ENCODE peak calls at places on chromosomes 16 and 17, in seven cellular contexts. One of them, this sample, is unnamed.

GRCh38 chr17:50318551-50319310 is 27.2 kb upstream of the XYLT2 start:
- DNase-seq in cardiac muscle cell: no peak
- DNase-seq in Calu3: no peak
- DNase-seq in GM13977: no peak
- DNase-seq in breast epithelium: no peak
- DNase-seq in lower leg skin: peak
- DNase-seq in tibial nerve: no peak
- DNase-seq in this sample: no peak

GRCh38 chr17:62735027-62735651 is 73.0 kb downstream of the MARCHF10 start:
- DNase-seq in breast epithelium: no peak
- DNase-seq in cardiac muscle cell: no peak
- DNase-seq in lower leg skin: no peak
- DNase-seq in Calu3: no peak
- DNase-seq in tibial nerve: no peak
- DNase-seq in GM13977: no peak
- DNase-seq in this sample: no peak

GRCh38 chr17:14156689-14157088 is 80.0 kb downstream of the CDRT15 start:
- DNase-seq in tibial nerve: no peak
- DNase-seq in Calu3: no peak
- DNase-seq in GM13977: no peak
- DNase-seq in lower leg skin: no peak
- DNase-seq in cardiac muscle cell: no peak
- DNase-seq in breast epithelium: no peak
- DNase-seq in this sample: no peak

GRCh38 chr16:6616746-6617145 is 715.9 kb upstream of the RBFOX1 start:
- DNase-seq in cardiac muscle cell: no peak
- DNase-seq in breast epithelium: no peak
- DNase-seq in tibial nerve: no peak
- DNase-seq in GM13977: no peak
- DNase-seq in lower leg skin: no peak
- DNase-seq in Calu3: no peak
- DNase-seq in this sample: no peak

GRCh38 chr17:5282639-5283217 is 644 bp downstream of the RABEP1 start:
- DNase-seq in lower leg skin: no peak
- DNase-seq in Calu3: peak
- DNase-seq in cardiac muscle cell: peak
- DNase-seq in tibial nerve: no peak
- DNase-seq in GM13977: no peak
- DNase-seq in breast epithelium: no peak
- DNase-seq in this sample: no peak

GRCh38 chr17:57536289-57536688 is 208.8 kb downstream of the CCDC182 start:
- DNase-seq in lower leg skin: no peak
- DNase-seq in GM13977: no peak
- DNase-seq in breast epithelium: no peak
- DNase-seq in tibial nerve: no peak
- DNase-seq in cardiac muscle cell: no peak
- DNase-seq in Calu3: no peak
- DNase-seq in this sample: no peak

GRCh38 chr17:35214631-35215273 is 20.6 kb upstream of the SLC35G3 start:
- DNase-seq in lower leg skin: no peak
- DNase-seq in breast epithelium: no peak
- DNase-seq in GM13977: no peak
- DNase-seq in Calu3: no peak
- DNase-seq in cardiac muscle cell: no peak
- DNase-seq in tibial nerve: no peak
- DNase-seq in this sample: no peak

GRCh38 chr17:77507116-77507885 is 366.5 kb downstream of the SEC14L1 start:
- DNase-seq in cardiac muscle cell: peak
- DNase-seq in Calu3: no peak
- DNase-seq in tibial nerve: no peak
- DNase-seq in GM13977: peak
- DNase-seq in lower leg skin: no peak
- DNase-seq in breast epithelium: no peak
- DNase-seq in this sample: no peak

GRCh38 chr16:56993204-56993603 is 3.8 kb downstream of the NLRC5 start:
- DNase-seq in Calu3: no peak
- DNase-seq in cardiac muscle cell: no peak
- DNase-seq in GM13977: no peak
- DNase-seq in lower leg skin: no peak
- DNase-seq in tibial nerve: no peak
- DNase-seq in breast epithelium: no peak
- DNase-seq in this sample: no peak

GRCh38 chr17:18140648-18141047 is 32.1 kb downstream of the MYO15A start:
- DNase-seq in lower leg skin: no peak
- DNase-seq in cardiac muscle cell: no peak
- DNase-seq in tibial nerve: no peak
- DNase-seq in Calu3: no peak
- DNase-seq in breast epithelium: no peak
- DNase-seq in GM13977: no peak
- DNase-seq in this sample: no peak

GRCh38 chr16:19715566-19715965 is 2.5 kb downstream of the KNOP1 start:
- DNase-seq in breast epithelium: no peak
- DNase-seq in lower leg skin: no peak
- DNase-seq in GM13977: no peak
- DNase-seq in Calu3: no peak
- DNase-seq in tibial nerve: no peak
- DNase-seq in cardiac muscle cell: no peak
- DNase-seq in this sample: no peak

GRCh38 chr17:1574697-1575471 is 12.3 kb upstream of the PITPNA start:
- DNase-seq in breast epithelium: no peak
- DNase-seq in tibial nerve: no peak
- DNase-seq in cardiac muscle cell: no peak
- DNase-seq in lower leg skin: no peak
- DNase-seq in GM13977: no peak
- DNase-seq in Calu3: no peak
- DNase-seq in this sample: no peak

GRCh38 chr17:21170829-21171228 is 43.1 kb downstream of the TMEM11 start:
- DNase-seq in GM13977: peak
- DNase-seq in breast epithelium: no peak
- DNase-seq in lower leg skin: no peak
- DNase-seq in cardiac muscle cell: no peak
- DNase-seq in tibial nerve: no peak
- DNase-seq in Calu3: no peak
- DNase-seq in this sample: no peak

GRCh38 chr17:57692770-57693169 is 52.3 kb downstream of the CCDC182 start:
- DNase-seq in cardiac muscle cell: no peak
- DNase-seq in breast epithelium: no peak
- DNase-seq in tibial nerve: no peak
- DNase-seq in Calu3: no peak
- DNase-seq in lower leg skin: no peak
- DNase-seq in GM13977: no peak
- DNase-seq in this sample: no peak

GRCh38 chr16:87806608-87807546 is 41.1 kb upstream of the KLHDC4 start:
- DNase-seq in tibial nerve: no peak
- DNase-seq in cardiac muscle cell: no peak
- DNase-seq in Calu3: peak
- DNase-seq in breast epithelium: no peak
- DNase-seq in lower leg skin: peak
- DNase-seq in GM13977: peak
- DNase-seq in this sample: no peak

GRCh38 chr17:79306688-79307323 is 232.2 kb downstream of the ENGASE start:
- DNase-seq in GM13977: no peak
- DNase-seq in breast epithelium: no peak
- DNase-seq in cardiac muscle cell: no peak
- DNase-seq in Calu3: no peak
- DNase-seq in lower leg skin: no peak
- DNase-seq in tibial nerve: no peak
- DNase-seq in this sample: no peak

GRCh38 chr17:28004344-28004743 is 38.1 kb upstream of the NLK start:
- DNase-seq in lower leg skin: no peak
- DNase-seq in GM13977: no peak
- DNase-seq in cardiac muscle cell: no peak
- DNase-seq in tibial nerve: no peak
- DNase-seq in breast epithelium: no peak
- DNase-seq in Calu3: no peak
- DNase-seq in this sample: no peak

GRCh38 chr16:46916980-46917379 is 32.8 kb downstream of the GPT2 start:
- DNase-seq in breast epithelium: no peak
- DNase-seq in lower leg skin: no peak
- DNase-seq in cardiac muscle cell: no peak
- DNase-seq in tibial nerve: no peak
- DNase-seq in Calu3: no peak
- DNase-seq in GM13977: no peak
- DNase-seq in this sample: no peak

GRCh38 chr16:88790312-88791150 is 5.5 kb upstream of the PIEZO1 start:
- DNase-seq in cardiac muscle cell: no peak
- DNase-seq in Calu3: no peak
- DNase-seq in breast epithelium: no peak
- DNase-seq in GM13977: no peak
- DNase-seq in tibial nerve: no peak
- DNase-seq in lower leg skin: no peak
- DNase-seq in this sample: no peak

GRCh38 chr16:57365826-57366536 is 6.3 kb upstream of the CX3CL1 start:
- DNase-seq in tibial nerve: no peak
- DNase-seq in cardiac muscle cell: no peak
- DNase-seq in lower leg skin: no peak
- DNase-seq in breast epithelium: no peak
- DNase-seq in GM13977: no peak
- DNase-seq in Calu3: no peak
- DNase-seq in this sample: no peak

GRCh38 chr17:42272576-42272975 is 3.6 kb downstream of the STAT5B start:
- DNase-seq in Calu3: no peak
- DNase-seq in cardiac muscle cell: no peak
- DNase-seq in breast epithelium: no peak
- DNase-seq in tibial nerve: no peak
- DNase-seq in GM13977: no peak
- DNase-seq in lower leg skin: no peak
- DNase-seq in this sample: no peak

GRCh38 chr16:54576776-54577175 is 290.2 kb upstream of the IRX3 start:
- DNase-seq in breast epithelium: no peak
- DNase-seq in lower leg skin: no peak
- DNase-seq in tibial nerve: no peak
- DNase-seq in cardiac muscle cell: no peak
- DNase-seq in Calu3: no peak
- DNase-seq in GM13977: no peak
- DNase-seq in this sample: no peak

GRCh38 chr16:68351991-68352431 is 41.2 kb downstream of the PRMT7 start:
- DNase-seq in GM13977: no peak
- DNase-seq in cardiac muscle cell: no peak
- DNase-seq in breast epithelium: no peak
- DNase-seq in Calu3: peak
- DNase-seq in lower leg skin: no peak
- DNase-seq in tibial nerve: no peak
- DNase-seq in this sample: no peak

GRCh38 chr17:45756266-45756989 is 27.7 kb upstream of the CRHR1 start:
- DNase-seq in tibial nerve: no peak
- DNase-seq in lower leg skin: no peak
- DNase-seq in GM13977: no peak
- DNase-seq in Calu3: no peak
- DNase-seq in breast epithelium: no peak
- DNase-seq in cardiac muscle cell: no peak
- DNase-seq in this sample: no peak
- TF ChIP-seq CTCF in tibial nerve: no peak
- TF ChIP-seq CTCF in lower leg skin: no peak
- TF ChIP-seq CTCF in GM13977: no peak
- TF ChIP-seq CTCF in Calu3: no peak
- TF ChIP-seq CTCF in breast epithelium: no peak
- TF ChIP-seq CTCF in cardiac muscle cell: no peak
- TF ChIP-seq CTCF in this sample: no peak

DNA sequence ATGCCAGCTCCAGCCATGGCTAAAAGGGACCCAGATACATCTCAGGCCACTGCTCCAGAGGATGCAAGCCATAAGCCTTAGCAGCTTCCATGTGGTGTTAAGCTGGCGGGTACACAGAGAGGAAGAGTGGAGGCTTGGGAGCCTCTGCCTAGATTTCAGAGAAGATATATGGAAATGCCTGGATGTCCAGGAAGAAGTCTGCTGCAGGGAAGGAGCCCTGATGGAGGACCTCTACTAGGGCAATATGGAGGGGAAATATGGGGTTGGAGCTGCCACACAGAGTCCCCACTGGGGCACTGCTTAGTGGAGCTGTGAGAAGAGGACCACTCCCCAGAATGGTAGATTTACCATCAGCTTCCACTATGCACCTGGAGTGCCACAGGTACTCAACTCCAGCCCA is 32.1 kb downstream of the RNF112 start:
- DNase-seq in cardiac muscle cell: no peak
- DNase-seq in tibial nerve: no peak
- DNase-seq in lower leg skin: no peak
- DNase-seq in GM13977: no peak
- DNase-seq in breast epithelium: no peak
- DNase-seq in Calu3: no peak
- DNase-seq in this sample: no peak
- TF ChIP-seq CTCF in cardiac muscle cell: no peak
- TF ChIP-seq CTCF in tibial nerve: no peak
- TF ChIP-seq CTCF in lower leg skin: no peak
- TF ChIP-seq CTCF in GM13977: no peak
- TF ChIP-seq CTCF in breast epithelium: no peak
- TF ChIP-seq CTCF in Calu3: no peak
- TF ChIP-seq CTCF in this sample: no peak

GRCh38 chr16:28859326-28859725 is 4.3 kb upstream of the SH2B1 start:
- DNase-seq in breast epithelium: no peak
- DNase-seq in Calu3: no peak
- DNase-seq in cardiac muscle cell: no peak
- DNase-seq in lower leg skin: no peak
- DNase-seq in GM13977: no peak
- DNase-seq in tibial nerve: no peak
- DNase-seq in this sample: no peak
- TF ChIP-seq CTCF in breast epithelium: no peak
- TF ChIP-seq CTCF in Calu3: no peak
- TF ChIP-seq CTCF in cardiac muscle cell: no peak
- TF ChIP-seq CTCF in lower leg skin: no peak
- TF ChIP-seq CTCF in GM13977: no peak
- TF ChIP-seq CTCF in tibial nerve: no peak
- TF ChIP-seq CTCF in this sample: no peak

DNA sequence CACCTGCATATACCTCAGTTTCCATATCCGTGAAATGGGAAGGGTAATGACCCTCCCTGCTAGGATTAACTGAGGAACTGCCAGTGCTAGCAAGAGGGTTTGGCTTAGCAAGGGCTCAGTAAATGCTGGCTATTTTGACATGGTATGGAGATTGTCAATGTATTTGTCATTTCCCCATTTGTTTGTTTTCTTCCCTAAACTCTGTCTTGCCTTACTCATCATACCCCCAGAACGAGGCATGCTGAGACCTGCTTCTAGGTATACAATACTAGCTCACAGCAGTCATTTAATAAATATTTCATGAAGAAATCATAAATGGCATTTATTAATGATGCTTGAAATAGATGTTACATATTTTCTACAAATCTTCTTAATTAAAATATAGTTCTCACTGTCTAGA is 124.0 kb downstream of the DYNLRB2 start:
- DNase-seq in Calu3: no peak
- DNase-seq in cardiac muscle cell: no peak
- DNase-seq in lower leg skin: no peak
- DNase-seq in GM13977: no peak
- DNase-seq in tibial nerve: no peak
- DNase-seq in breast epithelium: no peak
- DNase-seq in this sample: no peak
- TF ChIP-seq CTCF in Calu3: no peak
- TF ChIP-seq CTCF in cardiac muscle cell: no peak
- TF ChIP-seq CTCF in lower leg skin: no peak
- TF ChIP-seq CTCF in GM13977: no peak
- TF ChIP-seq CTCF in tibial nerve: no peak
- TF ChIP-seq CTCF in breast epithelium: no peak
- TF ChIP-seq CTCF in this sample: no peak

DNA sequence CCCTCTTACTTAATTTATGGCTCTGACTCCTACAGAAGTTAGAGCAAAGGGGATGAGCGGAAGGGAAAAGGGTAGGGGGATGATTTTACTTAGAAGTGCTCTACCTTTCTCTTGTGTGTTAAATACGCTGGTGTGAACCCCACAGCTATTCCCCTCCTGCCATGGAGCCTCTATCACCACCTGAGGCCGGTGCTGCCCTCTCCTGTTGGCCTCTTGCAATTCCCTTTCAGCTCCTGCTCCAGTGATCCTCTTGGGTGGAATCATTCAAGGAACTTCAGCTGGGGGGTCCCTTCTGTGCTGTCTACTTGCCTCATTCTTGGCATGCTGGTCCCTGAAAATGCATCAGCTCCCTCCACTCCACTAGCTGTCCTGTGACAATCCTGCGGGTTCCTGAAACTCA is 41.8 kb upstream of the CDH8 start:
- DNase-seq in Calu3: no peak
- DNase-seq in GM13977: no peak
- DNase-seq in tibial nerve: no peak
- DNase-seq in breast epithelium: no peak
- DNase-seq in cardiac muscle cell: peak
- DNase-seq in lower leg skin: no peak
- DNase-seq in this sample: no peak
- TF ChIP-seq CTCF in Calu3: no peak
- TF ChIP-seq CTCF in GM13977: peak
- TF ChIP-seq CTCF in tibial nerve: no peak
- TF ChIP-seq CTCF in breast epithelium: no peak
- TF ChIP-seq CTCF in cardiac muscle cell: no peak
- TF ChIP-seq CTCF in lower leg skin: no peak
- TF ChIP-seq CTCF in this sample: no peak